ENCODE peak calls at places on chromosomes 1 and 21, in nine cellular contexts. F is SHP77, O is Right ventricle myocardium superior, P is SW 1271, Z is IMR-90, M is GM06990, R is kidney tubule cell, K is heart left ventricle, T is T-helper 2 cell. E is an unnamed sample.

GRCh38 chr1:81398041-81398440 is 402.7 kb upstream of the ADGRL2 start:
- DNase-seq in F (no peak), O (no peak), P (no peak), Z (no peak), M (no peak), R (no peak), K (no peak), T (no peak), E (no peak)

GRCh38 chr1:203130358-203130992 is 2.9 kb downstream of the ADORA1 start:
- DNase-seq in F (no peak), O (no peak), P (no peak), Z (no peak), M (no peak), R (peak; percentile 11), K (no peak), T (no peak), E (peak; percentile 49)

GRCh38 chr1:6774381-6774780 is 10.9 kb upstream of the CAMTA1 start:
- DNase-seq in F (no peak), O (no peak), P (no peak), Z (no peak), M (no peak), R (no peak), K (no peak), T (no peak), E (no peak)

GRCh38 chr1:233575450-233575849 is 38.5 kb upstream of the KCNK1 start:
- DNase-seq in F (no peak), O (no peak), P (no peak), Z (no peak), M (no peak), R (no peak), K (no peak), T (no peak), E (no peak)

GRCh38 chr1:74160045-74160444 is 37.9 kb downstream of the LRRIQ3 start:
- DNase-seq in F (no peak), O (no peak), P (no peak), Z (no peak), M (no peak), R (no peak), K (no peak), T (no peak), E (no peak)

GRCh38 chr21:42191978-42192595 is 26.9 kb upstream of the ABCG1 start:
- DNase-seq in F (no peak), O (no peak), P (no peak), Z (no peak), M (no peak), R (no peak), K (no peak), T (no peak), E (no peak)

GRCh38 chr1:85850238-85850637 is 142.0 kb upstream of the ZNHIT6 start:
- DNase-seq in F (no peak), O (no peak), P (peak; percentile 98), Z (peak; percentile 95), M (no peak), R (peak; percentile 97), K (no peak), T (no peak), E (no peak)

GRCh38 chr1:233707153-233707905 is 93.4 kb downstream of the KCNK1 start:
- DNase-seq in F (peak; percentile 77), O (no peak), P (no peak), Z (peak; percentile 1), M (no peak), R (peak; percentile 64), K (no peak), T (no peak), E (no peak)

GRCh38 chr21:46191257-46191685 is 7.0 kb upstream of the SPATC1L start:
- DNase-seq in F (no peak), O (peak; percentile 56), P (no peak), Z (peak; percentile 85), M (no peak), R (peak; percentile 53), K (no peak), T (no peak), E (no peak)

GRCh38 chr21:37742532-37742931 is 173.7 kb downstream of the KCNJ6 start:
- DNase-seq in F (peak; percentile 32), O (no peak), P (no peak), Z (peak; percentile 4), M (no peak), R (peak; percentile 11), K (no peak), T (no peak), E (no peak)

GRCh38 chr1:173112129-173112528 is 61.4 kb upstream of the TNFSF18 start:
- DNase-seq in F (no peak), O (no peak), P (no peak), Z (peak; percentile 67), M (peak; percentile 52), R (peak; percentile 81), K (no peak), T (no peak), E (no peak)

GRCh38 chr1:116569776-116570357 is 959 bp downstream of the CD58 start:
- DNase-seq in F (peak; percentile 54), O (peak; percentile 69), P (no peak), Z (no peak), M (peak; percentile 77), R (peak; percentile 57), K (peak; percentile 42), T (peak; percentile 46), E (no peak)

E was measured in NCI-H1092 treated with DMSO at 0.1 percent for 48 hours.